ENCODE peak calls at places on chromosomes 13 and 19, in six cellular contexts. Q is epithelial cell of prostate, D is LHCN-M2, L is HT1080, I is RWPE1, V is fibroblast of pulmonary artery. U is an unnamed sample.

GRCh38 chr13:94620286-94620896 is 18.7 kb downstream of the GPR180 start:
- DNase-seq in Q (no peak), D (no peak), L (no peak), I (peak; percentile 41), V (peak; percentile 58), U (peak; percentile 34)

GRCh38 chr19:39200066-39200817 is 3.5 kb downstream of the NCCRP1 start:
- DNase-seq in Q (no peak), D (no peak), L (no peak), I (no peak), V (no peak), U (no peak)

GRCh38 chr19:47070756-47071155 is 22.3 kb upstream of the TMEM160 start:
- DNase-seq in Q (no peak), D (no peak), L (no peak), I (no peak), V (no peak), U (no peak)

GRCh38 chr13:112767506-112768471 is 78.0 kb downstream of the ATP11A start:
- DNase-seq in Q (no peak), D (no peak), L (no peak), I (no peak), V (no peak), U (no peak)

GRCh38 chr13:112370311-112370710 is 5.8 kb upstream of the SPACA7 start:
- DNase-seq in Q (no peak), D (no peak), L (no peak), I (no peak), V (no peak), U (no peak)

GRCh38 chr13:101058841-101059240 is 357.5 kb downstream of the NALCN start:
- DNase-seq in Q (no peak), D (no peak), L (no peak), I (no peak), V (no peak), U (no peak)

GRCh38 chr13:30963794-30964193 is 31.3 kb downstream of the TEX26 start:
- DNase-seq in Q (no peak), D (peak; percentile 19), L (peak; percentile 18), I (peak; percentile 34), V (peak; percentile 46), U (no peak)

GRCh38 chr13:97058896-97059295 is 64.6 kb upstream of the OXGR1 start:
- DNase-seq in Q (no peak), D (no peak), L (no peak), I (no peak), V (no peak), U (no peak)

GRCh38 chr13:67549331-67549730 is 319.2 kb upstream of the PCDH9 start:
- DNase-seq in Q (no peak), D (peak; percentile 96), L (peak; percentile 85), I (no peak), V (peak; percentile 28), U (peak; percentile 89)

GRCh38 chr13:21242236-21242635 is 65.8 kb downstream of the MRPL57 start:
- DNase-seq in Q (no peak), D (no peak), L (no peak), I (no peak), V (no peak), U (no peak)

GRCh38 chr19:17779281-17779930 is 15.5 kb upstream of the B3GNT3 start:
- DNase-seq in Q (no peak), D (peak; percentile 15), L (no peak), I (no peak), V (peak; percentile 38), U (peak; percentile 41)

GRCh38 chr13:37595162-37595561 is 3.4 kb downstream of the POSTN start:
- DNase-seq in Q (no peak), D (peak; percentile 39), L (no peak), I (no peak), V (peak; percentile 77), U (peak; percentile 18)

GRCh38 chr13:107373551-107373950 is 805.6 kb upstream of the ARGLU1 start:
- DNase-seq in Q (no peak), D (no peak), L (peak; percentile 94), I (peak; percentile 2), V (peak; percentile 77), U (peak; percentile 95)

GRCh38 chr19:39542198-39542597 is 2.2 kb upstream of the EID2 start:
- DNase-seq in Q (no peak), D (no peak), L (no peak), I (no peak), V (peak; percentile 34), U (no peak)

GRCh38 chr13:92175330-92175729 is 776.9 kb downstream of the GPC5 start:
- DNase-seq in Q (no peak), D (peak; percentile 4), L (peak; percentile 68), I (no peak), V (peak; percentile 87), U (peak; percentile 10)

GRCh38 chr19:30682576-30683536 is 310.7 kb downstream of the ZNF536 start:
- DNase-seq in Q (peak; percentile 22), D (peak; percentile 81), L (peak; percentile 73), I (peak; percentile 84), V (peak; percentile 70), U (peak; percentile 87)

GRCh38 chr13:32017449-32017848 is 14.1 kb upstream of the FRY start:
- DNase-seq in Q (no peak), D (no peak), L (no peak), I (no peak), V (no peak), U (no peak)

GRCh38 chr19:48635966-48636858 is 967 bp downstream of the DBP start:
- DNase-seq in Q (no peak), D (no peak), L (no peak), I (no peak), V (no peak), U (no peak)

GRCh38 chr13:60754691-60755090 is 357.7 kb downstream of the TDRD3 start:
- DNase-seq in Q (no peak), D (no peak), L (no peak), I (no peak), V (no peak), U (no peak)

GRCh38 chr13:31167490-31167889 is 5.8 kb upstream of the HSPH1 start:
- DNase-seq in Q (no peak), D (no peak), L (peak; percentile 58), I (no peak), V (no peak), U (peak; percentile 13)

GRCh38 chr13:23516190-23516589 is 54.0 kb upstream of the TNFRSF19 start:
- DNase-seq in Q (no peak), D (no peak), L (no peak), I (no peak), V (peak; percentile 39), U (no peak)

GRCh38 chr13:98293103-98293502 is 116.0 kb upstream of the RNF113B start:
- DNase-seq in Q (no peak), D (no peak), L (no peak), I (no peak), V (no peak), U (no peak)

GRCh38 chr13:97225533-97225932 is 3.4 kb downstream of the MBNL2 start:
- DNase-seq in Q (no peak), D (no peak), L (no peak), I (no peak), V (no peak), U (no peak)

GRCh38 chr13:30408319-30409101 is 13.8 kb upstream of the UBE2L5 start:
- DNase-seq in Q (no peak), D (peak; percentile 85), L (no peak), I (peak; percentile 63), V (peak; percentile 91), U (peak; percentile 75)

GRCh38 chr19:33905937-33906577 is 109.4 kb downstream of the KCTD15 start:
- DNase-seq in Q (no peak), D (no peak), L (no peak), I (peak; percentile 60), V (no peak), U (no peak)

U was measured in HCEC 1CT.